ENCODE peak calls at places on chromosomes 11 and 22, in four cellular contexts. I, X, O and P are unnamed samples.

GRCh38 chr22:33542722-33543121 is 377.6 kb downstream of the LARGE1 start:
- DNase-seq in I (no peak), X (no peak), O (no peak), P (no peak)

GRCh38 chr11:69948256-69949141 is 129.3 kb upstream of the FGF3 start:
- DNase-seq in I (no peak), X (no peak), O (no peak), P (no peak)

GRCh38 chr11:69055598-69056516 is 7.1 kb downstream of the TPCN2 start:
- DNase-seq in I (no peak), X (no peak), O (peak), P (no peak)

GRCh38 chr22:44449061-44449682 is 48.9 kb downstream of the RTL6 start:
- DNase-seq in I (no peak), X (no peak), O (no peak), P (no peak)

GRCh38 chr11:76623171-76623883 is 47.2 kb downstream of the LRRC32 start:
- DNase-seq in I (no peak), X (no peak), O (no peak), P (no peak)

GRCh38 chr11:115999437-115999836 is 495.2 kb upstream of the CADM1 start:
- DNase-seq in I (no peak), X (no peak), O (no peak), P (no peak)

GRCh38 chr22:49502126-49502826 is 325.4 kb downstream of the BRD1 start:
- DNase-seq in I (no peak), X (no peak), O (no peak), P (no peak)

GRCh38 chr22:46007848-46008261 is 30.9 kb upstream of the WNT7B start:
- DNase-seq in I (no peak), X (no peak), O (peak), P (no peak)